ENCODE peak calls at places on chromosomes 13 and 19, in four cellular contexts. One of them, this sample, is unnamed. For H3K36me3, the result is how much of the 10 kb centered on the place peaks cover.

GRCh38 chr13:27125357-27126282 is 46.0 kb downstream of the USP12 start:
- DNase-seq in fibroblast of lung: no peak
- DNase-seq in mesenchymal stem cell: no peak
- DNase-seq in neural progenitor cell: no peak
- DNase-seq in this sample: peak

GRCh38 chr19:9498183-9498902 is at the start of gene ZNF560:
- DNase-seq in fibroblast of lung: peak
- DNase-seq in neural progenitor cell: no peak
- DNase-seq in mesenchymal stem cell: no peak
- DNase-seq in this sample: no peak

GRCh38 chr13:35771898-35772297 is 295.4 kb upstream of the MAB21L1 start:
- DNase-seq in fibroblast of lung: peak
- DNase-seq in neural progenitor cell: peak
- DNase-seq in mesenchymal stem cell: peak
- DNase-seq in this sample: no peak

GRCh38 chr19:58569191-58569942 is 3.8 kb downstream of the MZF1 start:
- DNase-seq in mesenchymal stem cell: no peak
- DNase-seq in fibroblast of lung: no peak
- DNase-seq in neural progenitor cell: no peak
- DNase-seq in this sample: no peak

GRCh38 chr13:20360041-20360491 is 127.9 kb upstream of the GJB6 start:
- DNase-seq in fibroblast of lung: peak
- DNase-seq in mesenchymal stem cell: peak
- DNase-seq in neural progenitor cell: no peak
- DNase-seq in this sample: peak

GRCh38 chr19:4066176-4066606 is 508 bp downstream of the ZBTB7A start:
- DNase-seq in fibroblast of lung: no peak
- DNase-seq in mesenchymal stem cell: no peak
- DNase-seq in neural progenitor cell: no peak
- DNase-seq in this sample: no peak

GRCh38 chr19:12907166-12907565 is 11.9 kb downstream of the SYCE2 start:
- DNase-seq in fibroblast of lung: no peak
- DNase-seq in neural progenitor cell: no peak
- DNase-seq in mesenchymal stem cell: no peak
- DNase-seq in this sample: no peak

GRCh38 chr13:113842336-113843062 is 21.4 kb downstream of the GAS6 start:
- DNase-seq in mesenchymal stem cell: no peak
- DNase-seq in fibroblast of lung: no peak
- DNase-seq in neural progenitor cell: no peak
- DNase-seq in this sample: no peak

GRCh38 chr19:41386442-41386841 is 10.1 kb downstream of the TMEM91 start:
- DNase-seq in fibroblast of lung: no peak
- DNase-seq in mesenchymal stem cell: no peak
- DNase-seq in neural progenitor cell: no peak
- DNase-seq in this sample: no peak

DNA sequence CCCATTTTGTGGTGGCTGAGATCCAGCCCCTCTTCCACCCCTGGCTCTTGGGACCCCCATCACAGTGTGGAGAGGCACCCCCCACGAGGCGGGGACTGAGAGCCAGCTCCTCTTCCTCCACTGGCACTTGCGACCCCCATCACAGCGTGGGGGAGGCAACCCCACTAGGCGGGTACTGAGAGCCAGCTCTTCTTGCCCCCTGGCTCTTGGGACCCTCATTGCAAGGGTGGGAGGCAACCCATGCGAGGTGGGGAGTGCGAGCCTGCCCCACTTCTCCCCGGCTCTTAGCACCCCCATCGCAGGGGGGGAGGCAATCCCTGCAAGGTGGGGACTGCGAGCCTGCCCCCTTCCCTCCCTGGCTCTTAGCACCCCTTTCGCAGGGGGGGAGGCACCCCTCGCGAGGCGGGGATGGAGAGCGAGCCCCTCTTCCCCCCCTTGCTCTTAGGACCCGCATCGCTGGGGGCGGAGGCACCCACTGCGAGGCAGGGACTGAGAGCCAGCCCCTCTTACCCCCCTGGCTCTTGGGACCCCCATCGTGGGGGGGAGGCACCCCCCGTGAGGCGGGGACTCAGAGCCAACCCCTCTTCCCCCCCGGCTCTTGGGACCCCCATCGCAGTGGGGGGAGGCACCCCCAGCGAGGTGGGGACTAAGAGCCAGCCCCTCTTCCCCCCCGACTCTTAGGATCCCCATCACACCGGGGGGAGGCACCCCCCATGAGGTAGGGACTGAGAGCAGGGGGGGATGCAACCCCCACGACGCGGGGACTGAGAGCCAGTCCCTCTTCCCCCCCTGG is 364.6 kb upstream of the SPRY2 start:
- DNase-seq in neural progenitor cell: no peak
- DNase-seq in mesenchymal stem cell: no peak
- DNase-seq in fibroblast of lung: no peak
- DNase-seq in this sample: no peak
- H2AFZ ChIP-seq in neural progenitor cell: no peak
- H2AFZ ChIP-seq in mesenchymal stem cell: no peak
- H2AFZ ChIP-seq in fibroblast of lung: no peak
- H2AFZ ChIP-seq in this sample: no peak

GRCh38 chr19:52689804-52690394 is 44.9 kb downstream of the ZNF611 start:
- DNase-seq in fibroblast of lung: no peak
- DNase-seq in neural progenitor cell: peak
- DNase-seq in mesenchymal stem cell: no peak
- DNase-seq in this sample: no peak
- H3K36me3 ChIP-seq in fibroblast of lung: under half
- H3K36me3 ChIP-seq in neural progenitor cell: under half
- H3K36me3 ChIP-seq in mesenchymal stem cell: under half
- H3K36me3 ChIP-seq in this sample: under half

GRCh38 chr13:105972306-105972721 is 563.1 kb downstream of the EFNB2 start:
- DNase-seq in fibroblast of lung: no peak
- DNase-seq in neural progenitor cell: no peak
- DNase-seq in mesenchymal stem cell: no peak
- DNase-seq in this sample: no peak

GRCh38 chr13:105971720-105972119 is 563.7 kb downstream of the EFNB2 start:
- DNase-seq in neural progenitor cell: no peak
- DNase-seq in mesenchymal stem cell: peak
- DNase-seq in fibroblast of lung: no peak
- DNase-seq in this sample: no peak

GRCh38 chr13:105971312-105971711 is 564.1 kb downstream of the EFNB2 start:
- DNase-seq in fibroblast of lung: no peak
- DNase-seq in neural progenitor cell: peak
- DNase-seq in mesenchymal stem cell: peak
- DNase-seq in this sample: no peak

GRCh38 chr13:105972811-105973590 is 562.5 kb downstream of the EFNB2 start:
- DNase-seq in neural progenitor cell: no peak
- DNase-seq in mesenchymal stem cell: no peak
- DNase-seq in fibroblast of lung: no peak
- DNase-seq in this sample: no peak

DNA sequence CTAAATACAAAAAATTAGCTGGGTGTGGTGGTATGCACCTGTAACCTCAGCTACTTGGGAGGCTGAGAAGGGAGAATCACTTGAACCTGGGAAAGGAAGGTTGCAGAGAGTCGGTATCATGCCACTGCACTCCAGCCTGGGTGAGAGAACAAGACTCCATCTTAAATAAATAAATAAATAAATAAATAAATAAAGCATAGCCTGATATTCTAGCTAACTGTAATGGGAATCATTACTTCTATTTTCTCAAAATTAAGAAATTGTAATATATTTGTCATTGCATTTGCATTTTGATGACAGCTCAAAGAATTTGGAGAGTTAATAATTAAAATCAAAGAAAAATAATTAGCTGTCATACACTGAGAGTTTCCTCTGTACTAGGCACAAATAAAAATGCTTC is 561.1 kb downstream of the EFNB2 start:
- DNase-seq in fibroblast of lung: no peak
- DNase-seq in neural progenitor cell: no peak
- DNase-seq in mesenchymal stem cell: no peak
- DNase-seq in this sample: no peak
- H3K4me2 ChIP-seq in fibroblast of lung: no peak
- H3K4me2 ChIP-seq in neural progenitor cell: no peak
- H3K4me2 ChIP-seq in mesenchymal stem cell: no peak
- H3K4me2 ChIP-seq in this sample: no peak

GRCh38 chr19:51324082-51324481 is 12.6 kb downstream of the IGLON5 start:
- DNase-seq in fibroblast of lung: no peak
- DNase-seq in mesenchymal stem cell: no peak
- DNase-seq in neural progenitor cell: no peak
- DNase-seq in this sample: no peak
- H2AFZ ChIP-seq in fibroblast of lung: no peak
- H2AFZ ChIP-seq in mesenchymal stem cell: no peak
- H2AFZ ChIP-seq in neural progenitor cell: no peak
- H2AFZ ChIP-seq in this sample: no peak

GRCh38 chr19:35897706-35898451 is 2.5 kb downstream of the NFKBID start:
- DNase-seq in fibroblast of lung: no peak
- DNase-seq in neural progenitor cell: no peak
- DNase-seq in mesenchymal stem cell: no peak
- DNase-seq in this sample: no peak

GRCh38 chr19:35896643-35897040 is 3.7 kb downstream of the NFKBID start:
- DNase-seq in mesenchymal stem cell: no peak
- DNase-seq in neural progenitor cell: no peak
- DNase-seq in fibroblast of lung: no peak
- DNase-seq in this sample: no peak

GRCh38 chr19:35895911-35896642 is 4.3 kb downstream of the NFKBID start:
- DNase-seq in mesenchymal stem cell: no peak
- DNase-seq in fibroblast of lung: no peak
- DNase-seq in neural progenitor cell: no peak
- DNase-seq in this sample: no peak

GRCh38 chr19:35890113-35890650 is 10.2 kb downstream of the NFKBID start:
- DNase-seq in neural progenitor cell: no peak
- DNase-seq in fibroblast of lung: no peak
- DNase-seq in mesenchymal stem cell: no peak
- DNase-seq in this sample: no peak

GRCh38 chr19:35894342-35894741 is 6.0 kb downstream of the NFKBID start:
- DNase-seq in neural progenitor cell: no peak
- DNase-seq in fibroblast of lung: no peak
- DNase-seq in mesenchymal stem cell: no peak
- DNase-seq in this sample: no peak
- H3K36me3 ChIP-seq in neural progenitor cell: under half
- H3K36me3 ChIP-seq in fibroblast of lung: under half
- H3K36me3 ChIP-seq in mesenchymal stem cell: half or more
- H3K36me3 ChIP-seq in this sample: under half

GRCh38 chr13:74090397-74090796 is 43.8 kb downstream of the KLF12 start:
- DNase-seq in fibroblast of lung: no peak
- DNase-seq in neural progenitor cell: no peak
- DNase-seq in mesenchymal stem cell: no peak
- DNase-seq in this sample: no peak
- H3K4me2 ChIP-seq in fibroblast of lung: no peak
- H3K4me2 ChIP-seq in neural progenitor cell: no peak
- H3K4me2 ChIP-seq in mesenchymal stem cell: no peak
- H3K4me2 ChIP-seq in this sample: no peak

DNA sequence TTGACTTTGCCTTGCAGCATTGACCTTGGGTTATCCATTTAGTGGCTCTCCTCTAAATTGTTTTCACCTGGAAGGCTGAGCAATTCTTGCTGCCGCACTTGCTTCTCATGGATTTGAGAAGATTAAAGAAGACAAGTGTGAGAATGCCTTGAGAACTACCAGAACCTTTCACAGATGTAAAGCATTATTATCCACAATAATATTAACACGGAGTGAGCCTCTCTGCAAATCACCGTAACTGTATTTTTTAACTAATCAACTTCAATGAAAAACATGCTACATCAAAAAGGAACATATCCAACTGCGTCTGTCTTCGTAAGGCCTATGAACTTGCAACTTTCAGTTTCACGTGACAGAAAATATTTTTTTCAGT is 94.0 kb upstream of the RAP2A start:
- DNase-seq in mesenchymal stem cell: no peak
- DNase-seq in neural progenitor cell: no peak
- DNase-seq in fibroblast of lung: no peak
- DNase-seq in this sample: no peak
- H2AFZ ChIP-seq in mesenchymal stem cell: no peak
- H2AFZ ChIP-seq in neural progenitor cell: no peak
- H2AFZ ChIP-seq in fibroblast of lung: no peak
- H2AFZ ChIP-seq in this sample: no peak

This sample was measured in keratinocyte.